ENCODE peak calls at places on chromosome 20, in eight cellular contexts. R is GM23248, O is tibial artery, N is H7, H is fibroblast of lung, K is PC-3, P is esophagus squamous epithelium, M is ovary. I is an unnamed sample. For H3K36me3, the result is how much of the 10 kb centered on the place peaks cover.

GRCh38 chr20:49938173-49939163 is 2.3 kb downstream of the RNF114 start:
- DNase-seq in H (peak), P (no peak), K (peak), O (peak), R (peak), M (peak), N (no peak), I (no peak)

GRCh38 chr20:34415079-34415478 is 52.0 kb downstream of the ITCH start:
- DNase-seq in K (no peak), H (no peak), R (no peak), P (no peak), O (no peak), N (no peak), M (no peak), I (no peak)

GRCh38 chr20:2899243-2899642 is 26.0 kb downstream of the PTPRA start:
- DNase-seq in R (no peak), P (no peak), N (no peak), M (no peak), O (no peak), H (no peak), K (no peak), I (no peak)

GRCh38 chr20:33810885-33811762 is at the start of gene CHMP4B:
- DNase-seq in M (peak), O (peak), P (peak), N (peak), H (peak), K (peak), R (peak), I (peak)

GRCh38 chr20:4667371-4667773 is 54.3 kb upstream of the PRND start:
- DNase-seq in O (no peak), R (no peak), P (no peak), K (no peak), H (no peak), N (no peak), M (no peak), I (no peak)

GRCh38 chr20:10005885-10006284 is 28.9 kb upstream of the ANKEF1 start:
- DNase-seq in N (peak), P (no peak), R (no peak), M (no peak), H (no peak), O (no peak), K (no peak), I (peak)

GRCh38 chr20:54140067-54140466 is 33.7 kb downstream of the CYP24A1 start:
- DNase-seq in H (no peak), K (peak), P (no peak), M (no peak), R (no peak), O (no peak), N (no peak), I (no peak)

GRCh38 chr20:50283922-50284810 is 93.5 kb downstream of the CEBPB start:
- DNase-seq in H (no peak), N (no peak), O (peak), K (peak), R (peak), P (no peak), M (no peak), I (no peak)

GRCh38 chr20:10565191-10565921 is 108.4 kb downstream of the JAG1 start:
- DNase-seq in O (peak), M (no peak), R (peak), K (peak), P (no peak), N (no peak), H (peak), I (no peak)

DNA sequence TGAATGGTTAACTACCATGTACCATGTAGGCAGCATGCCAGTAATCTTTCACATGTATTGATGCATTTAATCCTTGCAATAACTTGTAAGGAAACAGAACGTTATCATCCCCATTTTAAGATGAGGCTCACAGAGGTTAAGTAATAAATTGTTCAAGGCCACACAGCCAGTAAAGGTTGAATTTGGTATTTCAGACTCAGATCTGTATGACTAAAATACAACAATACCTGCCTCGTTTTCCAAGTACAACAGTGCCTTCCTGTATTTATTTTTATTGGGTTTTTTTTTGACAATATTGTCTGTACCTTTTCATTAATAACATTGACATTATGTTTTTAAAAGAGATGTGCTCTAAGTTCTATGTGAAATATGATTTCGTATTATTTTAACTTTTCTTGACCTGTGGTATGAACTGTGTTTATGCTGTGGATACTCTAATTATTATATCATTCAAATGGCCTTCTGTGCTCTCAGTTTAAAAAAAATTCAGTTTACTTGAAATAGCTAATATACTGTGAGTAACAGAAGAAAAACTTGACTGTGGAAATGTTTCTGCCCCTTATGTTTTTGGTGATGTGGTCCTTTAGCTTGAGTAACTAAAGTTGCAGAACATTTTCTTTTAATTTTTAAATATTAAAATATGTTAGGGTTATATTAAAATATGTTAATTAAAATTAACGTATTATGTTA is 39.7 kb downstream of the XRN2 start:
- DNase-seq in M (no peak), O (no peak), K (no peak), N (no peak), P (no peak), H (peak), R (peak), I (no peak)
- H3K36me3 ChIP-seq in M (under half), O (under half), K (half or more), N (under half), P (half or more), H (under half), R (half or more), I (under half)

GRCh38 chr20:17556842-17557674 is 12.8 kb upstream of the DSTN start:
- DNase-seq in H (no peak), O (peak), R (peak), K (peak), P (no peak), N (peak), M (peak), I (no peak)

GRCh38 chr20:17559338-17559737 is 10.5 kb upstream of the DSTN start:
- DNase-seq in O (no peak), R (no peak), K (peak), P (no peak), M (no peak), N (no peak), H (no peak), I (no peak)

GRCh38 chr20:17558941-17559304 is 11.0 kb upstream of the DSTN start:
- DNase-seq in P (no peak), R (no peak), N (no peak), K (no peak), H (no peak), M (no peak), O (no peak), I (no peak)

GRCh38 chr20:17558154-17558940 is 11.5 kb upstream of the DSTN start:
- DNase-seq in H (peak), N (peak), P (no peak), M (peak), K (peak), R (peak), O (peak), I (no peak)

GRCh38 chr20:17557675-17558006 is 12.2 kb upstream of the DSTN start:
- DNase-seq in N (no peak), H (peak), M (no peak), K (peak), R (peak), O (no peak), P (no peak), I (no peak)
- H3K4me3 ChIP-seq in N (no peak), H (peak), M (no peak), K (peak), R (peak), O (peak), P (peak), I (no peak)

GRCh38 chr20:38085031-38085430 is 51.5 kb downstream of the RPRD1B start:
- DNase-seq in M (no peak), H (no peak), N (no peak), P (no peak), R (no peak), O (no peak), K (no peak), I (no peak)

GRCh38 chr20:38092260-38092857 is 58.8 kb downstream of the RPRD1B start:
- DNase-seq in O (no peak), R (no peak), P (no peak), H (no peak), N (no peak), M (no peak), K (no peak), I (no peak)

GRCh38 chr20:38091447-38092216 is 58.1 kb downstream of the RPRD1B start:
- DNase-seq in P (no peak), R (no peak), H (peak), K (no peak), O (no peak), N (no peak), M (no peak), I (no peak)

GRCh38 chr20:38093641-38094077 is 60.1 kb downstream of the RPRD1B start:
- DNase-seq in M (no peak), O (no peak), R (no peak), P (no peak), H (no peak), K (no peak), N (no peak), I (no peak)

GRCh38 chr20:38089500-38089899 is 56.0 kb downstream of the RPRD1B start:
- DNase-seq in H (no peak), P (no peak), K (no peak), N (no peak), R (no peak), O (no peak), M (no peak), I (no peak)
- H3K36me3 ChIP-seq in H (under half), P (half or more), K (half or more), N (under half), R (under half), O (under half), M (under half), I (under half)

GRCh38 chr20:64041781-64042771 is 6.1 kb downstream of the C20orf204 start:
- DNase-seq in K (peak), H (no peak), N (peak), R (no peak), O (no peak), P (no peak), M (no peak), I (no peak)
- H3K4me3 ChIP-seq in K (peak), H (peak), N (peak), R (peak), O (peak), P (peak), M (no peak), I (peak)

GRCh38 chr20:47272893-47273590 is 83.5 kb downstream of the ZMYND8 start:
- DNase-seq in M (peak), K (peak), R (peak), P (no peak), O (peak), N (peak), H (peak), I (peak)

GRCh38 chr20:47271216-47271615 is 85.3 kb downstream of the ZMYND8 start:
- DNase-seq in K (no peak), N (no peak), O (no peak), R (no peak), M (no peak), P (no peak), H (no peak), I (no peak)

GRCh38 chr20:47275548-47275947 is 81.0 kb downstream of the ZMYND8 start:
- DNase-seq in R (no peak), M (no peak), H (no peak), K (no peak), N (no peak), P (no peak), O (no peak), I (no peak)

GRCh38 chr20:47274449-47275108 is 81.9 kb downstream of the ZMYND8 start:
- DNase-seq in H (peak), M (no peak), P (no peak), K (peak), N (no peak), O (no peak), R (peak), I (no peak)

DNA sequence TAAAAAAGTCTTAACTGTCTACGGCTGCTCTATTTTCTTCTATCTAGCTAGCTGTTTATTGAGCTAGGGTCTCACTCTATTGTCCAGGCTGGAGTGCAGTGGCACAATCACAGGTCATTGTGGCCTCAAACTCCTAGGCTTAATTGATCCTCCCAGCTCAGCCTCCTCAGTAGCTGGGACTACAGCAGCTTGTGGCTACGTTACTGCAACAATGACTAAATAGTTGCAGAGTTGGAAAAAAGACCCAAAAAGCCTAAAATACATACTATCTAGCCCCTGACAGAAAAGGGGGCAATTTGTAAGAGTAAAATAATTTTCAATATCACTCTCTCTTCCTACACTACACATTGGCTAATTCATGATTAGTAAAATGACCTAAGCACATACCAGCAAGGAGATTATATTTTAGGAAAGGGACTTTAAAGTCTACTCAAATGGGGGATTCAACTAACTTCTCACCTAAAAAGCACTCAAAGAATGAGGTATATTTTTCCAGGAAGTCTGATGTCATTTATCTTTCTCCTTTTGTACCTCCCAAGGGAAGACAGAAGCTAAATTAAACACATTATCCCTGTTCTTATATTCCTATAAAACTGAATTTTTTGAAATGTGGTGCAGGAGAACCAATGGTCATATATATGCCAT is 82.8 kb downstream of the ZMYND8 start:
- DNase-seq in M (no peak), O (no peak), N (no peak), H (no peak), P (no peak), K (no peak), R (peak), I (no peak)
- H3K36me3 ChIP-seq in M (under half), O (under half), N (under half), H (under half), P (half or more), K (under half), R (under half), I (under half)

GRCh38 chr20:62472020-62472342 is 3.8 kb downstream of the GATA5 start:
- DNase-seq in H (no peak), O (no peak), M (no peak), N (peak), R (no peak), K (no peak), P (no peak), I (no peak)
- H3K4me3 ChIP-seq in H (no peak), O (no peak), M (no peak), N (no peak), R (no peak), K (no peak), P (no peak), I (no peak)

DNA sequence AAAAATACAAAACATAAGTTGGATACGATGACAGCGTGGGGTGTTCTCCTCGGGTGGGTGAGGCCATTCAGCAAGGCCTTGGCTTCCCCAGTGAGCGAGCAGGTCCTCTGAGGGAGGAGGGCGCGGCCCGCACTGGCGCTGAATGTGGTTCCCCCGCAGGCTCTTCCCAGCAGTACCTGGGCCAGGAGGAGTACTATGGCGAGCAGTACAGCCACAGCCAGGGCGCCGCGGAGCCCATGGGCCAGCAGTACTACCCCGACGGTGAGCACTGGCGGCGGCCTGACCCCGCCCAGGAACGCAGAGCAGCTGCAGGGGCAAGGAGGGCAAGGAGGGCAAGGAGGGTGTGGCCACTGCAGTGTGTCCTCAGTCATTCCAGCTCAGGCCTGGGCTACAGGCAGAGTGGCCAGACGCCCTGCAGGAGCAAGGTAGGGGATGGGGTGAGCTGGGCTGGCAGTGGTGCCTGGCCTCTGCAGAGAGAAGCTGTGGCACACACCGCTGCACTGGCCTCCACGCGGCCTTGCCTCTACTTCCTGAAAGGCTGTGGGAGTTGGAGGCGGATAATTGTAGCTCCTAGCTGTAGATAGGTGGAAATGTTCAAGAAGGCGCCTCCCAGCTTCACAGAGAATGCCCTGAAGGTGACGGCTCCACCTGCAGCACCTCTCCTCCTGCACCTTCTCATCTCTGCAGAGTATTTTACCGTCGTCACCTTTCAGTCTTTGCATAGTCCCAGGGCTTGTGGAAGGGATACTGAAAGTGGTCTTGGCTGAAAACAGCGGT is 18.7 kb upstream of the MTG2 start:
- DNase-seq in M (no peak), P (no peak), N (no peak), O (no peak), H (no peak), R (no peak), K (no peak), I (no peak)
- H3K36me3 ChIP-seq in M (under half), P (half or more), N (under half), O (under half), H (under half), R (under half), K (under half), I (half or more)

GRCh38 chr20:44609511-44610312 is 27.3 kb downstream of the PKIG start:
- DNase-seq in P (no peak), H (peak), N (peak), K (peak), O (peak), R (peak), M (peak), I (peak)

GRCh38 chr20:44606725-44607441 is 24.5 kb downstream of the PKIG start:
- DNase-seq in R (no peak), N (no peak), O (no peak), P (no peak), M (no peak), H (no peak), K (no peak), I (no peak)

GRCh38 chr20:44613575-44613974 is 31.2 kb downstream of the PKIG start:
- DNase-seq in R (no peak), H (no peak), P (no peak), K (no peak), M (no peak), N (no peak), O (no peak), I (no peak)

GRCh38 chr20:44610313-44610965 is 28.1 kb downstream of the PKIG start:
- DNase-seq in K (no peak), P (no peak), H (no peak), O (no peak), M (no peak), N (peak), R (no peak), I (no peak)

DNA sequence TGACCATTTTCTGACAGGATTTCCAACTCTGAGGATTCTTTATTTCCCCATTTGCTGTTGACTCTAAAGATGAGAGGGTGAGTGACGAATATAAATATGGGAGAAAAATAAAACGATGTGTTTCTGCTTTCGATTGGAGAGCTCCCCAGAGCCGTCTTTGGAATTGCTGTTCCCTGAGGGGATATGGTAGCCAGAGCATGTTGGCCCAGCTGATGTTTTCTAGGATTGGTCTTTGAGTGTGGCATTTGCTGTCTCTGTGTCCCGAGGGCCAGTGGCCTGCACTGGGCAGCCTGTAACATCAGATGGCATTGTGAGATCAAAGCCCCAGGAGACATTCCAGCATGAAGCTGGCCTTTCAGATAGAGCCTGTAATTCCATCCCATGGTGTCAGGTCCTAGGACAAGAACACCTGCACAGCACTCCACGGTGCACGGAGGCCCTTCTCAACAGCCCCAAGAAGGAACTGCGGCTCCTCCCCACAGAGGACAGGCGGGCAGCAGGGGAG is 26.7 kb downstream of the PKIG start:
- DNase-seq in P (no peak), K (no peak), R (no peak), O (no peak), N (no peak), M (no peak), H (no peak), I (no peak)
- H3K4me3 ChIP-seq in P (peak), K (no peak), R (no peak), O (peak), N (no peak), M (no peak), H (no peak), I (no peak)

I was measured in iPS DF 6.9.